ENCODE peak calls at places on chromosomes 13 and 19, in five cellular contexts. Z is Peyer's patch, N is SK-N-SH, X is cardiac muscle cell, O is brain microvascular endothelial cell. M is an unnamed sample.

GRCh38 chr13:57624565-57625435 is 6.7 kb upstream of the PCDH17 start:
- DNase-seq in O (peak), Z (no peak), X (peak), N (peak), M (no peak)

GRCh38 chr19:35958660-35959039 is 22.5 kb downstream of the LRFN3 start:
- DNase-seq in X (no peak), Z (no peak), N (no peak), O (no peak), M (no peak)

GRCh38 chr19:17777840-17778620 is 16.9 kb upstream of the B3GNT3 start:
- DNase-seq in N (peak), Z (peak), X (peak), O (peak), M (no peak)

GRCh38 chr13:40228486-40228885 is 438.0 kb downstream of the FOXO1 start:
- DNase-seq in Z (no peak), O (no peak), N (no peak), X (no peak), M (peak)

GRCh38 chr19:35049456-35049855 is 7.9 kb downstream of the HPN start:
- DNase-seq in Z (no peak), X (no peak), N (no peak), O (no peak), M (no peak)

GRCh38 chr19:32781280-32781679 is 61.7 kb downstream of the TDRD12 start:
- DNase-seq in X (no peak), O (no peak), Z (no peak), N (no peak), M (no peak)

GRCh38 chr19:41263042-41263849 is 926 bp upstream of the HNRNPUL1 start:
- DNase-seq in X (peak), O (peak), Z (peak), N (peak), M (no peak)

GRCh38 chr19:7868326-7868670 is 5.9 kb downstream of the PRR36 start:
- DNase-seq in O (no peak), N (no peak), Z (no peak), X (no peak), M (no peak)

GRCh38 chr19:34254552-34255432 is at the start of gene GARRE1:
- DNase-seq in N (peak), X (peak), O (no peak), Z (peak), M (no peak)

GRCh38 chr13:29978211-29978610 is 127.8 kb upstream of the UBL3 start:
- DNase-seq in O (no peak), X (no peak), Z (no peak), N (no peak), M (no peak)

GRCh38 chr19:41276231-41276630 is 12.1 kb downstream of the HNRNPUL1 start:
- DNase-seq in O (no peak), N (no peak), X (no peak), Z (no peak), M (no peak)

GRCh38 chr13:73702419-73703071 is 431.7 kb downstream of the KLF12 start:
- DNase-seq in N (no peak), X (peak), Z (no peak), O (no peak), M (no peak)

GRCh38 chr13:30807392-30807791 is 72.0 kb downstream of the ALOX5AP start:
- DNase-seq in X (no peak), N (no peak), O (no peak), Z (no peak), M (no peak)

GRCh38 chr19:50551034-50551712 is 17.1 kb downstream of the LRRC4B start:
- DNase-seq in N (peak), X (no peak), O (no peak), Z (no peak), M (no peak)

GRCh38 chr19:36115453-36116343 is at the start of gene TBCB:
- DNase-seq in Z (peak), N (peak), O (peak), X (peak), M (no peak)

GRCh38 chr13:78660130-78660857 is 1.3 kb upstream of the OBI1 start:
- DNase-seq in Z (no peak), N (peak), O (no peak), X (no peak), M (no peak)

GRCh38 chr19:19749332-19750130 is 16.6 kb upstream of the ZNF14 start:
- DNase-seq in O (no peak), X (no peak), N (no peak), Z (no peak), M (no peak)

GRCh38 chr13:81025091-81025490 is 684.2 kb upstream of the SPRY2 start:
- DNase-seq in N (no peak), X (no peak), Z (no peak), O (no peak), M (no peak)

GRCh38 chr13:41919031-41919740 is 41.7 kb downstream of the VWA8 start:
- DNase-seq in X (no peak), Z (no peak), O (no peak), N (no peak), M (no peak)

GRCh38 chr19:41887711-41888382 is 4.9 kb downstream of the ARHGEF1 start:
- DNase-seq in X (no peak), Z (peak), O (no peak), N (no peak), M (no peak)

GRCh38 chr19:53224606-53225005 is 30.1 kb downstream of the ZNF677 start:
- DNase-seq in N (no peak), X (no peak), Z (no peak), O (no peak), M (no peak)

GRCh38 chr19:43798546-43799409 is 3.5 kb downstream of the LYPD5 start:
- DNase-seq in N (peak), Z (peak), O (no peak), X (peak), M (no peak)

GRCh38 chr13:97275265-97275664 is 53.1 kb downstream of the MBNL2 start:
- DNase-seq in N (no peak), O (peak), Z (no peak), X (no peak), M (peak)

GRCh38 chr19:19686580-19686979 is 17.9 kb downstream of the ZNF101 start:
- DNase-seq in N (no peak), O (no peak), X (no peak), Z (no peak), M (no peak)

GRCh38 chr19:24078688-24079087 is 8.3 kb upstream of the ZNF254 start:
- DNase-seq in X (no peak), N (no peak), O (no peak), Z (no peak), M (no peak)

GRCh38 chr19:6018786-6019185 is 40.8 kb upstream of the RANBP3 start:
- DNase-seq in X (peak), N (peak), Z (peak), O (no peak), M (no peak)

GRCh38 chr13:57698851-57699250 is 67.3 kb downstream of the PCDH17 start:
- DNase-seq in X (no peak), Z (no peak), N (peak), O (no peak), M (no peak)

GRCh38 chr13:98273067-98273823 is 96.2 kb upstream of the RNF113B start:
- DNase-seq in N (no peak), Z (no peak), X (no peak), O (no peak), M (no peak)

GRCh38 chr13:28557725-28558124 is 62.8 kb upstream of the FLT1 start:
- DNase-seq in N (no peak), X (no peak), O (no peak), Z (no peak), M (no peak)

GRCh38 chr13:31050486-31051400 is 111.0 kb downstream of the HSPH1 start:
- DNase-seq in O (no peak), N (peak), X (no peak), Z (no peak), M (no peak)

GRCh38 chr19:24033962-24034342 is 53.0 kb upstream of the ZNF254 start:
- DNase-seq in X (peak), Z (peak), N (peak), O (peak), M (no peak)

GRCh38 chr13:98478134-98479129 is 98.5 kb downstream of the STK24 start:
- DNase-seq in X (peak), N (peak), Z (no peak), O (peak), M (no peak)

GRCh38 chr19:19966862-19967261 is 66.1 kb downstream of the ZNF93 start:
- DNase-seq in N (no peak), Z (no peak), X (no peak), O (no peak), M (no peak)

GRCh38 chr13:99698816-99699099 is 197.5 kb downstream of the TM9SF2 start:
- DNase-seq in O (no peak), N (no peak), Z (no peak), X (no peak), M (no peak)

GRCh38 chr19:482186-483041 is 13.9 kb upstream of the MADCAM1 start:
- DNase-seq in X (peak), Z (no peak), N (peak), O (no peak), M (no peak)
- TF ChIP-seq CTCF in X (no peak), Z (no peak), N (no peak), O (peak), M (peak)

DNA sequence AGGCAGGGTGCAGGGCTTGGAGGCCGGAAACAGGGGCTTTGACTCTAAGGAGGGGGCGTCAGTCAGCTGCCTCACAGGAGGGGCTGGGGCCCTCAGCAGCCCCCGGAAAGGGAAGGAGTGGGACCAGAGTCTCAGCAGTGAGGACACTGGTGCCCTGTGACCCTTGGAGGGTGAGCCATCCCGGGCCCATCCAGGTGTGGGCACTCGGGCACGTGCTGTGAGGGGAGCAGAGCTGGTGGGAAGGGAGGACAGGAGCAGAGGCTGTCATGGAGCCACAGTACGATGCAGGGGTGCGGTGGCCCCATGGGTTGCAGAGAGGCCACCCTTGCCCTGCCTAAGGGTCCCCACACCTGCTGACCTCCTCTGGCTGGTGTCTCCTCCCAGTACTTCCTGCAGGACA is 19.1 kb upstream of the ZNF544 start:
- DNase-seq in X (no peak), Z (no peak), O (no peak), N (no peak), M (no peak)
- H3K4me3 ChIP-seq in X (no peak), Z (no peak), O (no peak), N (no peak), M (no peak)

GRCh38 chr19:10227215-10227971 is 3.7 kb downstream of the S1PR2 start:
- DNase-seq in Z (no peak), O (no peak), X (no peak), N (peak), M (no peak)
- TF ChIP-seq CTCF in Z (no peak), O (peak), X (no peak), N (peak), M (no peak)

DNA sequence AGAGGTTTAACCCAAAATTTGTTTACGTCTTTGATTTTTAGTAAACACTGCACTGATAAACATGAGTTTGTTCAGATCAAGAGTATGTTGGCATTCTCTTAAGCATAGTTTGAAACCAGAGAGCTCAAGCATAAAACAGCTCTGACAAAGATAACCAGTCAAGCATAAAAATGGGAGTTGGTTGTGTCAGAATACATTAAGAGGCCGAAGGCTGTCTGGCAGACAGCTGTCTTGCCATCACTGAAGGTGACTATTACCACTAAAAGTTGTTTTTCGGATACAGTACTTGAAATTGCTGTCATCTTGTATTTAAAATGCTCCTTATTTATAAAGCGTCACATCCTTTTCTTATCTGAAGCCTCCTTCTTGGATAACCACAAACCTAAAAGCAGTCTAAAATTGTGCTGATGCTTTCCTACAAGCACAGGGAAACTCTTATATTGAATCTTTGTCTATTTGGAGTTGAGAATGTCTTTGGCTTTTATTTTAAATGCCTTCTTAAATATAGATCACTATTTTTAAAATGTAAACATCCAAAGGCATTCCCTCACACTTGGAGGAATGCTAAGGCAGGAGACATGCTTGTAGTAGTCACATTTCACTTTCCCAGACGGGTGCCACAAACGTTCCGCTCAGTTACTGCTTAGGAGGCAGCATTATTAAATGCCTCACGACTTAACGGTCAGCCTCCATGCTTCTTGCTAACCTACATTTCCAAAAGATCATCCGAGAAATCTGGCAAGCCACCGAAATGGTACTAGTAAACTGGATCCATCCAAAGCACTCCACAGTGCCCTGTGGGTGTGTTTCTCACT is 1.6 kb downstream of the SMAD9 start:
- DNase-seq in X (peak), O (peak), Z (no peak), N (peak), M (peak)
- H3K4me3 ChIP-seq in X (peak), O (peak), Z (peak), N (peak), M (peak)

GRCh38 chr13:27372896-27373295 is 51.5 kb upstream of the GTF3A start:
- DNase-seq in O (no peak), Z (peak), N (no peak), X (peak), M (no peak)
- TF ChIP-seq CTCF in O (no peak), Z (no peak), N (no peak), X (no peak), M (no peak)

GRCh38 chr19:46471116-46471733 is at the start of gene PNMA8A:
- DNase-seq in N (peak), O (peak), Z (no peak), X (peak), M (peak)

GRCh38 chr19:46470376-46470775 is 987 bp downstream of the PNMA8A start:
- DNase-seq in X (no peak), O (no peak), N (no peak), Z (no peak), M (no peak)

GRCh38 chr19:46461537-46461936 is 9.8 kb downstream of the PNMA8A start:
- DNase-seq in N (no peak), Z (no peak), O (no peak), X (no peak), M (no peak)

GRCh38 chr19:46469541-46470185 is 1.7 kb downstream of the PNMA8A start:
- DNase-seq in Z (no peak), X (no peak), N (no peak), O (no peak), M (no peak)

GRCh38 chr19:46466536-46467199 is 4.7 kb downstream of the PNMA8A start:
- DNase-seq in Z (no peak), X (no peak), N (no peak), O (peak), M (no peak)
- H3K4me3 ChIP-seq in Z (no peak), X (no peak), N (no peak), O (no peak), M (no peak)